ENCODE peak calls at places on chromosomes 5 and 9, in six cellular contexts. V is activated T-helper 1 cell treated with anti-CD3 and anti-CD28 coated beads, Interleukin-2, amount 50 U/mL, for 16 hours; Y is lower leg skin; B is right cardiac atrium; O is lung; F is cardiac fibroblast. C is an unnamed sample.

GRCh38 chr5:172834570-172835245 is 657 bp downstream of the ERGIC1 start:
- DNase-seq in V (no peak), Y (no peak), B (no peak), O (no peak), F (peak; percentile 35), C (no peak)

GRCh38 chr9:112170235-112170634 is 4.9 kb downstream of the SUSD1 start:
- DNase-seq in V (no peak), Y (no peak), B (no peak), O (no peak), F (no peak), C (no peak)

GRCh38 chr5:180817847-180818246 is 15.2 kb upstream of the MGAT1 start:
- DNase-seq in V (no peak), Y (no peak), B (no peak), O (no peak), F (no peak), C (no peak)

GRCh38 chr5:95955996-95956899 is 5.4 kb downstream of the ELL2 start:
- DNase-seq in V (no peak), Y (no peak), B (no peak), O (no peak), F (peak; percentile 45), C (no peak)

GRCh38 chr9:133382507-133383141 is 6.5 kb downstream of the STKLD1 start:
- DNase-seq in V (no peak), Y (no peak), B (no peak), O (no peak), F (no peak), C (no peak)

GRCh38 chr9:121214005-121214404 is 12.3 kb upstream of the RAB14 start:
- DNase-seq in V (no peak), Y (no peak), B (no peak), O (no peak), F (no peak), C (no peak)

GRCh38 chr9:89892053-89892419 is 287.2 kb downstream of the GADD45G start:
- DNase-seq in V (no peak), Y (no peak), B (no peak), O (no peak), F (no peak), C (no peak)

GRCh38 chr5:178564386-178564785 is 25.8 kb downstream of the COL23A1 start:
- DNase-seq in V (no peak), Y (no peak), B (no peak), O (no peak), F (no peak), C (no peak)

GRCh38 chr5:13843181-13843846 is 101.2 kb downstream of the DNAH5 start:
- DNase-seq in V (no peak), Y (no peak), B (no peak), O (no peak), F (no peak), C (no peak)

GRCh38 chr9:137286980-137287383 is 9.5 kb downstream of the TOR4A start:
- DNase-seq in V (no peak), Y (no peak), B (peak; percentile 66), O (no peak), F (peak; percentile 78), C (no peak)

GRCh38 chr5:150162142-150162513 is 4.5 kb upstream of the CDX1 start:
- DNase-seq in V (no peak), Y (no peak), B (peak; percentile 36), O (no peak), F (no peak), C (no peak)

GRCh38 chr9:77498891-77499290 is 149.2 kb downstream of the GNA14 start:
- DNase-seq in V (no peak), Y (no peak), B (no peak), O (no peak), F (no peak), C (no peak)

GRCh38 chr9:34332370-34332964 is 3.1 kb downstream of the NUDT2 start:
- DNase-seq in V (no peak), Y (no peak), B (no peak), O (no peak), F (peak; percentile 73), C (no peak)

GRCh38 chr5:167850901-167851300 is 440.5 kb upstream of the WWC1 start:
- DNase-seq in V (no peak), Y (no peak), B (no peak), O (no peak), F (no peak), C (no peak)

GRCh38 chr9:122277285-122277897 is 12.7 kb downstream of the MRRF start:
- DNase-seq in V (no peak), Y (no peak), B (no peak), O (no peak), F (no peak), C (no peak)

GRCh38 chr9:124493794-124494479 is 13.3 kb downstream of the NR5A1 start:
- DNase-seq in V (no peak), Y (no peak), B (peak; percentile 21), O (no peak), F (no peak), C (no peak)

GRCh38 chr9:126147620-126148522 is 178.8 kb upstream of the MVB12B start:
- DNase-seq in V (no peak), Y (peak; percentile 6), B (no peak), O (peak; percentile 14), F (no peak), C (no peak)

GRCh38 chr5:52783226-52783959 is 4.3 kb upstream of the ITGA1 start:
- DNase-seq in V (no peak), Y (no peak), B (peak; percentile 55), O (no peak), F (peak; percentile 64), C (peak; percentile 38)

GRCh38 chr5:72307573-72307967 is 12.5 kb downstream of the MRPS27 start:
- DNase-seq in V (no peak), Y (no peak), B (no peak), O (no peak), F (no peak), C (no peak)

GRCh38 chr5:35194636-35195471 is 35.4 kb downstream of the PRLR start:
- DNase-seq in V (no peak), Y (no peak), B (no peak), O (no peak), F (no peak), C (no peak)

GRCh38 chr5:128470663-128471062 is 67.4 kb downstream of the FBN2 start:
- DNase-seq in V (no peak), Y (no peak), B (no peak), O (no peak), F (peak; percentile 64), C (no peak)